ENCODE peak calls at places on chromosomes 12 and 14, in six cellular contexts. D is right cardiac atrium; C is AG04450; K is heart left ventricle; G is gastrocnemius medialis; A is naive thymus-derived CD4-positive, alpha-beta T cell. N is an unnamed sample.

GRCh38 chr14:50231475-50232275 is at the start of gene SOS2:
- DNase-seq in K (peak; percentile 94), C (peak; percentile 39), G (peak; percentile 74), D (peak; percentile 89), A (peak; percentile 81), N (peak; percentile 71)

GRCh38 chr14:102088012-102088792 is 1.4 kb upstream of the HSP90AA1 start:
- DNase-seq in A (peak; percentile 38), D (peak; percentile 73), G (peak; percentile 20), K (peak; percentile 80), C (no peak), N (peak; percentile 43)

GRCh38 chr12:52187206-52187605 is 4.6 kb downstream of the KRT80 start:
- DNase-seq in A (no peak), D (no peak), C (no peak), G (no peak), K (no peak), N (no peak)

GRCh38 chr12:89073027-89073398 is 279.3 kb downstream of the DUSP6 start:
- DNase-seq in D (no peak), G (no peak), K (no peak), A (no peak), C (peak; percentile 65), N (no peak)

GRCh38 chr12:111451649-111452129 is 46.0 kb downstream of the SH2B3 start:
- DNase-seq in K (no peak), C (no peak), A (peak; percentile 75), D (no peak), G (no peak), N (no peak)

GRCh38 chr14:104871656-104872468 is 6.8 kb downstream of the CEP170B start:
- DNase-seq in D (no peak), G (no peak), C (no peak), K (peak; percentile 26), A (no peak), N (no peak)

GRCh38 chr14:102338724-102339123 is 19.2 kb downstream of the ZNF839 start:
- DNase-seq in G (no peak), A (no peak), C (no peak), D (no peak), K (no peak), N (no peak)

GRCh38 chr12:76288218-76288617 is 60.0 kb downstream of the BBS10 start:
- DNase-seq in A (no peak), G (no peak), C (no peak), D (no peak), K (no peak), N (no peak)

GRCh38 chr12:79897617-79898016 is 37.3 kb downstream of the PPP1R12A start:
- DNase-seq in D (no peak), A (no peak), C (peak; percentile 73), K (no peak), G (no peak), N (no peak)

GRCh38 chr14:102264355-102264754 is 40.6 kb downstream of the MOK start:
- DNase-seq in A (no peak), G (no peak), C (no peak), K (no peak), D (no peak), N (no peak)

GRCh38 chr12:124518051-124518932 is 49.1 kb downstream of the NCOR2 start:
- DNase-seq in G (peak; percentile 95), D (peak; percentile 99), A (no peak), C (peak; percentile 98), K (peak; percentile 98), N (peak; percentile 100)

GRCh38 chr12:80917651-80918050 is 20.1 kb downstream of the LIN7A start:
- DNase-seq in G (no peak), K (no peak), C (no peak), D (no peak), A (no peak), N (no peak)

GRCh38 chr14:22976620-22977433 is 5.5 kb downstream of the AJUBA start:
- DNase-seq in G (no peak), A (no peak), C (no peak), K (no peak), D (no peak), N (no peak)
- H3K27ac ChIP-seq in G (no peak overlapping the region), A (no peak overlapping the region), C (peak overlapping the region; percentile 69), K (peak overlapping the region; percentile 74), D (peak overlapping the region; percentile 74), N (peak overlapping the region; percentile 34)

GRCh38 chr12:101436146-101436545 is 28.6 kb upstream of the ARL1 start:
- DNase-seq in D (no peak), A (no peak), K (no peak), C (no peak), G (no peak), N (no peak)
- H3K27me3 ChIP-seq in D (no peaks in the 10 kb centered on the region), A (no peaks in the 10 kb centered on the region), K (no peaks in the 10 kb centered on the region), C (no peaks in the 10 kb centered on the region), G (no peaks in the 10 kb centered on the region), N (no peaks in the 10 kb centered on the region)

GRCh38 chr12:87441511-87441910 is 587.7 kb downstream of the C12orf50 start:
- DNase-seq in C (no peak), A (no peak), G (no peak), K (no peak), D (no peak), N (no peak)
- H3K27ac ChIP-seq in C (no peak overlapping the region), A (no peak overlapping the region), G (no peak overlapping the region), K (no peak overlapping the region), D (no peak overlapping the region), N (no peak overlapping the region)

DNA sequence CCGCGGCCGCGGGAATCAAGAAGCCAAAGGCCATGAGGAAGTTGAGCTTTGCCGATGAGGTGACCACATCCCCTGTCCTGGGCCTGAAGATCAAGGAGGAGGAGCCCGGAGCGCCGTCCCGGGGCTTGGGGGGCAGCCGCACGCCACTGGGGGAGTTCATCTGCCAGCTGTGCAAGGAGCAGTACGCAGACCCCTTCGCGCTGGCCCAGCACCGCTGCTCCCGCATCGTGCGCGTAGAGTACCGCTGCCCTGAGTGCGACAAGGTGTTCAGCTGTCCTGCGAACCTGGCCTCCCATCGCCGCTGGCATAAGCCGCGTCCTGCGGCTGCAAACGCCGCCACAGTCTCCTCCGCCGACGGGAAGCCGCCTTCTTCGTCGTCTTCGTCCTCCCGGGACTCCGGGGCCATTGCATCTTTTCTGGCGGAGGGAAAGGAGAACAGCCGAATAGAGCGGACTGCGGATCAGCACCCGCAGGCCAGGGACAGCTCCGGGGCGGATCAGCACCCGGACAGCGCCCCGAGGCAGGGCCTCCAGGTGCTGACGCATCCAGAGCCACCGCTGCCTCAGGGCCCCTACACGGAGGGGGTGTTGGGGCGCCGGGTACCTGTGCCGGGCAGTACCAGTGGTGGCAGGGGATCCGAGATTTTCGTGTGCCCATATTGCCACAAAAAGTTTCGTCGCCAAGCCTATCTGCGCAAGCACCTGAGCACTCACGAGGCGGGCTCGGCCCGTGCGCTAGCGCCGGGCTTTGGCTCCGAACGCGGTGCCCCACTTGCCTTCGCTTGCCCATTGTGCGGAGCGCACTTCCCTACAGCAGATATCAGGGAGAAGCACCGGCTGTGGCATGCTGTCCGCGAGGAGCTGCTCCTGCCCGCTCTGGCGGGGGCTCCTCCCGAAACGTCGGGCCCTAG is 1.2 kb downstream of the INSM2 start:
- DNase-seq in D (peak; percentile 51), C (peak; percentile 24), A (peak; percentile 63), K (peak; percentile 78), G (no peak), N (peak; percentile 31)
- H3K27me3 ChIP-seq in D (peaks cover 2% of the 10 kb centered on the region), C (peaks cover 34% of the 10 kb centered on the region), A (peaks cover 3% of the 10 kb centered on the region), K (peaks cover 59% of the 10 kb centered on the region), G (peaks cover 40% of the 10 kb centered on the region), N (no peaks in the 10 kb centered on the region)

GRCh38 chr14:94331462-94331861 is 8.3 kb upstream of the SERPINA6 start:
- DNase-seq in G (no peak), A (no peak), C (no peak), K (no peak), D (no peak), N (no peak)
- H3K27ac ChIP-seq in G (no peak overlapping the region), A (no peak overlapping the region), C (no peak overlapping the region), K (no peak overlapping the region), D (no peak overlapping the region), N (no peak overlapping the region)

DNA sequence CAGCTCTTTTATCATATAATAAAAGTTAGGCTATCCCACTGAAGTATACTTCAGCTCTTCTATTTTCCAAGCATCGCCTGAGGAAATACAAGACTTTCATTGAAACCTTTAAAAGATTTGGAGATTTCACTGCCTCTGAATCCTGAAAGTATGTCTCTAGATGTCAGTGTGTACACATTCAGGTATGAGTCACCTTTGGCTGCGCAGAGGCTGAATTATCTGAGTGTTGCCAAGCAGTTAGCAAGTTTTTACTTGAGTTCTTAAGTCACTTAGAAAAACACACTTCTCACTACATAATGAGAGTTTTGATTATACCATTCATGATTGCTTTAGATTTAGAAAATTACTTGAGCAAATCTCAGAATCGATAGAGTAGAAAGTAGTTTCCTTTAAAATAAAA is 210.3 kb downstream of the TMTC2 start:
- DNase-seq in C (no peak), A (no peak), G (no peak), K (no peak), D (no peak), N (no peak)
- H3K27me3 ChIP-seq in C (no peaks in the 10 kb centered on the region), A (no peaks in the 10 kb centered on the region), G (no peaks in the 10 kb centered on the region), K (no peaks in the 10 kb centered on the region), D (no peaks in the 10 kb centered on the region), N (no peaks in the 10 kb centered on the region)

DNA sequence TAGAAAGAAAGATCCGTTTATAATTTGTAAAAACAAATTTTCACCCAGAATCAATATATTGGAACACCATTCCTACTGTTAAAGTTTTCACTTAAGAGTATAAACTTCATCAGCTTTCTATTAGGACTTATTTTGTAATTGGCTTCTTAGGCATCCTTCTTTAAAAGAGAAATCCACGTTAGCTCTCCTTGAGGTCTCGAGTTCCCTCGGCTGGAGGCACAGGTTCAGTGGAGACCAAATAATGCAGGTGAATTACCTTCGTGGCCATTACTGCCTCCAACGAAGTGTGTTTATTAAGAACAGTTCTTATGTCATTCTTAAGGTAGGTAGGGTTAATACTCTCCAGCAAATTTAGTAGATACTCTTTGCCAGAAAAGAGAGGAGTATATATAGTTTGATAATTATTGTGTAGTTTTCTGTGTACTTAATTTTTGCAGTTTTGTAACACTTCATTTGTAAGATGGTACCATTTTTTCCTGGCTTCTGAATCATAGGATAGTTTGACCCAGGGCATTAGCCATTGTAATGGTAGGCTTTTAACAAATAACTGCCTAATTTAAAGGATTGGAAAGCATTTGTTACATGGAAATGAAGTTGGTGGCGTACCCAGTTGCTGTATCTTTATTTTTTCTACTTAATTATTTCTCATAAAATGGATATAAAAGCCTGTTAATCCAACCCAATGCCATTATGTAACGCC is 2.2 kb downstream of the CALM1 start:
- DNase-seq in K (no peak), G (no peak), A (no peak), C (no peak), D (no peak), N (no peak)
- H3K27ac ChIP-seq in K (peak overlapping the region; percentile 96), G (peak overlapping the region; percentile 91), A (peak overlapping the region; percentile 92), C (no peak overlapping the region), D (peak overlapping the region; percentile 54), N (peak overlapping the region; percentile 93)

N was measured in tibial nerve.